ENCODE peak calls at places on chromosomes 4 and X, in six cellular contexts. E is HepG2, G is GM12878, W is HCT116, V is K562, Z is H1. S is an unnamed sample.

GRCh38 chr4:110850461-110851447 is 227.9 kb upstream of the PITX2 start:
- DNase-seq in E (no peak), G (no peak), Z (no peak), V (no peak), W (no peak), S (peak)

GRCh38 chr4:15162465-15163283 is 160.4 kb downstream of the CPEB2 start:
- DNase-seq in W (no peak), G (no peak), V (peak), Z (no peak), E (peak), S (peak)

GRCh38 chr4:120922390-120923200 is at the start of gene PRDM5:
- DNase-seq in W (no peak), E (no peak), V (no peak), Z (peak), G (no peak), S (peak)

GRCh38 chr4:54745031-54745770 is 87.4 kb downstream of the KIT start:
- DNase-seq in G (no peak), Z (no peak), V (no peak), W (no peak), E (no peak), S (no peak)

GRCh38 chrX:130136497-130136896 is 26.2 kb upstream of the ELF4 start:
- DNase-seq in V (no peak), Z (no peak), G (no peak), W (no peak), E (no peak), S (no peak)

GRCh38 chr4:153090670-153091385 is 113.4 kb upstream of the TRIM2 start:
- DNase-seq in Z (no peak), W (no peak), E (no peak), G (no peak), V (no peak), S (no peak)

GRCh38 chr4:122960298-122960985 is 38.0 kb upstream of the NUDT6 start:
- DNase-seq in Z (no peak), E (no peak), W (no peak), G (no peak), V (no peak), S (no peak)

GRCh38 chr4:80926891-80927290 is 103.6 kb upstream of the BMP3 start:
- DNase-seq in E (no peak), Z (no peak), V (no peak), W (no peak), G (no peak), S (no peak)

GRCh38 chr4:53459548-53459947 is 82.1 kb downstream of the FIP1L1 start:
- DNase-seq in Z (no peak), V (no peak), G (no peak), W (no peak), E (peak), S (no peak)

GRCh38 chr4:1623821-1624518 is 60.1 kb downstream of the FAM53A start:
- DNase-seq in V (no peak), E (no peak), Z (no peak), W (no peak), G (no peak), S (no peak)

GRCh38 chr4:56764775-56765174 is 56.7 kb downstream of the SPINK2 start:
- DNase-seq in Z (no peak), V (no peak), G (no peak), W (no peak), E (no peak), S (no peak)

GRCh38 chrX:132615396-132616131 is 126.7 kb upstream of the MBNL3 start:
- DNase-seq in Z (peak), G (no peak), W (peak), E (peak), V (peak), S (peak)

GRCh38 chrX:108117988-108118387 is 26.4 kb downstream of the ATG4A start:
- DNase-seq in E (no peak), W (no peak), V (no peak), G (no peak), Z (no peak), S (no peak)

GRCh38 chr4:118280501-118281218 is 72.1 kb downstream of the PRSS12 start:
- DNase-seq in E (peak), W (peak), Z (no peak), V (peak), G (peak), S (peak)

GRCh38 chr4:183517781-183518180 is 12.9 kb downstream of the ING2 start:
- DNase-seq in G (no peak), Z (no peak), W (no peak), V (no peak), E (no peak), S (no peak)

GRCh38 chr4:56467284-56468096 is at the start of gene SRP72:
- DNase-seq in E (peak), Z (peak), W (peak), V (peak), G (peak), S (peak)

GRCh38 chr4:54050214-54050904 is 14.0 kb downstream of the CHIC2 start:
- DNase-seq in E (no peak), Z (no peak), V (no peak), W (no peak), G (no peak), S (no peak)

GRCh38 chr4:1614049-1614448 is 70.1 kb downstream of the FAM53A start:
- DNase-seq in V (no peak), W (no peak), Z (no peak), E (no peak), G (no peak), S (no peak)

GRCh38 chrX:150355898-150356297 is 7.2 kb upstream of the MAMLD1 start:
- DNase-seq in E (no peak), Z (no peak), G (no peak), V (no peak), W (no peak), S (no peak)

GRCh38 chr4:109730294-109731051 is 603 bp upstream of the PLA2G12A start:
- DNase-seq in G (peak), W (no peak), E (no peak), Z (peak), V (no peak), S (peak)

GRCh38 chr4:57190651-57191481 is 80.7 kb upstream of the IGFBP7 start:
- DNase-seq in G (no peak), W (peak), V (peak), E (peak), Z (peak), S (peak)

GRCh38 chr4:10198365-10198764 is 81.8 kb upstream of the WDR1 start:
- DNase-seq in V (no peak), G (no peak), W (no peak), E (no peak), Z (no peak), S (no peak)

GRCh38 chr4:55372259-55372658 is 23.5 kb upstream of the TMEM165 start:
- DNase-seq in E (no peak), V (no peak), G (no peak), Z (no peak), W (no peak), S (no peak)

GRCh38 chr4:75141162-75141561 is 208.2 kb downstream of the PARM1 start:
- DNase-seq in V (no peak), E (no peak), W (no peak), G (no peak), Z (no peak), S (peak)

GRCh38 chrX:10326578-10326977 is 169.8 kb downstream of the CLCN4 start:
- DNase-seq in Z (no peak), W (peak), V (no peak), E (peak), G (no peak), S (no peak)

GRCh38 chr4:105894570-105895323 is 524 bp upstream of the NPNT start:
- DNase-seq in Z (no peak), W (peak), G (no peak), E (no peak), V (no peak), S (no peak)

GRCh38 chr4:40626183-40626990 is 3.3 kb downstream of the RBM47 start:
- DNase-seq in V (no peak), Z (no peak), W (no peak), E (no peak), G (no peak), S (no peak)

GRCh38 chrX:23822397-23822796 is 39.4 kb downstream of the SAT1 start:
- DNase-seq in G (no peak), W (no peak), V (no peak), Z (no peak), E (peak), S (no peak)

GRCh38 chr4:159608434-159608833 is 505.6 kb downstream of the RAPGEF2 start:
- DNase-seq in G (no peak), Z (no peak), E (no peak), W (no peak), V (no peak), S (peak)

GRCh38 chrX:154370300-154370881 is 4.0 kb downstream of the FLNA start:
- DNase-seq in Z (no peak), E (no peak), G (no peak), W (no peak), V (peak), S (no peak)

GRCh38 chrX:74419861-74420193 is 1.5 kb upstream of the SLC16A2 start:
- DNase-seq in V (no peak), G (no peak), Z (no peak), E (no peak), W (no peak), S (no peak)

GRCh38 chr4:189090174-189090814 is 850.4 kb upstream of the FRG1 start:
- DNase-seq in G (no peak), V (no peak), W (peak), Z (no peak), E (peak), S (no peak)

GRCh38 chrX:6917666-6918065 is 229.8 kb upstream of the STS start:
- DNase-seq in W (no peak), Z (no peak), E (no peak), V (no peak), G (no peak), S (no peak)

GRCh38 chr4:115154826-115155225 is 41.4 kb upstream of the NDST4 start:
- DNase-seq in E (no peak), Z (no peak), G (no peak), W (no peak), V (no peak), S (peak)

GRCh38 chr4:123256006-123256405 is 140.6 kb upstream of the SPRY1 start:
- DNase-seq in W (no peak), E (no peak), V (no peak), G (no peak), Z (no peak), S (no peak)

GRCh38 chr4:87268401-87268800 is 48.0 kb upstream of the KLHL8 start:
- DNase-seq in G (no peak), V (no peak), Z (no peak), W (no peak), E (no peak), S (no peak)

GRCh38 chr4:87270144-87270543 is 49.7 kb upstream of the KLHL8 start:
- DNase-seq in E (peak), V (peak), G (no peak), W (peak), Z (peak), S (peak)

GRCh38 chr4:87262886-87263285 is 42.5 kb upstream of the KLHL8 start:
- DNase-seq in V (no peak), Z (no peak), W (no peak), G (no peak), E (no peak), S (no peak)

GRCh38 chr4:87270825-87271224 is 50.4 kb upstream of the KLHL8 start:
- DNase-seq in W (no peak), E (no peak), Z (no peak), G (no peak), V (no peak), S (no peak)

GRCh38 chr4:87266986-87267385 is 46.6 kb upstream of the KLHL8 start:
- DNase-seq in Z (no peak), W (no peak), G (no peak), V (no peak), E (no peak), S (no peak)
- TF ChIP-seq JUND in Z (no peak), W (no peak), G (no peak), V (no peak), E (no peak), S (no peak)

GRCh38 chrX:37701588-37701987 is 16.0 kb downstream of the XK start:
- DNase-seq in W (no peak), E (no peak), G (no peak), Z (no peak), V (no peak), S (no peak)
- TF ChIP-seq JUND in W (no peak), E (no peak), G (no peak), Z (no peak), V (no peak), S (no peak)

GRCh38 chrX:41002021-41002420 is 83.2 kb upstream of the USP9X start:
- DNase-seq in G (no peak), E (peak), V (no peak), Z (no peak), W (no peak), S (no peak)
- TF ChIP-seq JUND in G (no peak), E (no peak), V (no peak), Z (no peak), W (no peak), S (no peak)

GRCh38 chr4:20616313-20616712 is 83.9 kb upstream of the PACRGL start:
- DNase-seq in G (no peak), V (no peak), W (no peak), Z (no peak), E (no peak), S (no peak)
- TF ChIP-seq JUND in G (no peak), V (no peak), W (no peak), Z (no peak), E (no peak), S (no peak)

GRCh38 chr4:99754756-99755155 is 61.9 kb upstream of the DAPP1 start:
- DNase-seq in V (no peak), Z (no peak), E (no peak), G (no peak), W (no peak), S (no peak)
- TF ChIP-seq JUND in V (no peak), Z (no peak), E (no peak), G (no peak), W (no peak), S (no peak)

DNA sequence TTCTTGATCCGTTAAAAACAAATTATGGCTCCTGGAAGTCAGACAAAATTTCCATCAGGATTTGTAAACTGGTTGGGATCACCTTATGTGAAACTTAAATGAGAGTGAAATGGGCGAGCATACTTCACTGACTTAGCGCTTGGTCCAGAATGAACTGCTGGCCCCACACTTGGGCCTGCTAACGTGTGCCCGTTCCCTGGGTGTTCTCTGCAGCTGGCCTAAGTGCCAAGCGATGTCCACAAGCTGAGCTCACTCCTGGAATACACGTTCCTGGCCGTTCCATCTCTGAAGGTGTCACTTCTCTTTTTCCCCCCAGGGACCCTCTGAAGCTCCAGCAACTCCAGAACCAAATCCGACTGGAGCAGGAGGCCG is 132.7 kb downstream of the CBR4 start:
- DNase-seq in G (no peak), V (no peak), W (no peak), Z (no peak), E (no peak), S (no peak)
- TF ChIP-seq JUND in G (no peak), V (no peak), W (no peak), Z (no peak), E (no peak), S (no peak)

GRCh38 chr4:185919107-185919506 is 107.1 kb upstream of the SORBS2 start:
- DNase-seq in V (no peak), G (no peak), E (no peak), Z (no peak), W (no peak), S (no peak)

GRCh38 chr4:185924458-185924857 is 112.5 kb upstream of the SORBS2 start:
- DNase-seq in W (no peak), Z (no peak), E (no peak), V (no peak), G (no peak), S (no peak)

GRCh38 chr4:185920691-185921260 is 108.8 kb upstream of the SORBS2 start:
- DNase-seq in G (no peak), Z (no peak), V (no peak), W (no peak), E (no peak), S (no peak)

GRCh38 chr4:185920171-185920570 is 108.2 kb upstream of the SORBS2 start:
- DNase-seq in G (no peak), Z (no peak), V (no peak), E (peak), W (no peak), S (peak)

DNA sequence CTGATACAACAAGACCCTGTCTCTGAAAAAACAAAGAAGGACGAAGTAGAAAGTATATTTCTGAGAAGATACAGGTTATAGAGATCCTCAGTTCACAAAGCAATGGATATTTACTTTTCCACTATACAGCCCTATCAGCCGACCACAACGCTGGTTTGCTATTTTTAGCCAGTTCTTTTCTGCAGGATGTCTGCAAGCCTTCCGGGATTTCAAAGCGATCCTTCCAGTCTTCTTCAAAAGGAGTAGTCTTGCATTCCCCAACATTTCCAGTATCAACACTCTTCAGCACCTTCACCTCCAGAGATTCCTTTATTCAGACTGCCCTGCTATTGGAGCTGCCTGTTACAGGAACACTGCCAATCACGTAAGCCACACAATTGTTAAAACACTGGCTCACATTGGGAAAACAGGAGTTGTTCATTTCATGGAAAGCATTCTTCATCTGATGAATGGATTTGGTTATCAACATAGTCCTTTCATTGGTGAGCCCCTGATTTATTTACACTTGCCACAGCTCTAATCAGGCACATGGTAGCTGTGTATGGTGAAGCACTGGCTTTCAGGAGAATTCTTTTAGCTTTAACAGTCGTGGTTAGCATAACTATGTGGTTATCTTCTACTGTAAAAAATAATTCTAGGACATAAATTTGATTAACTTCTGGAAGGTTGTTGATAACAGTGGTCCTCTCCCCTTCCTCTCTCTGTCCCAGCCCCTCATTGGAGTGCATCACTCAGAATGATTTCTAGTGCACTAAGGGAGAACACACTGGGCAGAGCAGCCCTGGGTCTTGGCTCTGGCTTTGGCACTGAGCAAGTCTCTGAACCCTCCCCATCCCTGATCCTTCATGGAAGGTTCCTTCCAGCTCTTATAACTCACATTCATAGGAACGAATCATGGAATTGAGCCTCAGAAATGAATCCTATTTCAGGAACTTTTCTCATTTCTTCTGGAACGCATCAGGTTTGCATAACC is 109.9 kb upstream of the SORBS2 start:
- DNase-seq in W (no peak), E (no peak), G (no peak), V (no peak), Z (no peak), S (no peak)
- TF ChIP-seq JUND in W (no peak), E (no peak), G (no peak), V (no peak), Z (no peak), S (no peak)

GRCh38 chrX:122565952-122566351 is 618.1 kb upstream of the GRIA3 start:
- DNase-seq in G (no peak), V (no peak), Z (no peak), W (peak), E (no peak), S (no peak)
- TF ChIP-seq JUND in G (no peak), V (no peak), Z (no peak), W (peak), E (no peak), S (no peak)

GRCh38 chrX:96453139-96453538 is 231.5 kb upstream of the DIAPH2 start:
- DNase-seq in G (peak), W (no peak), E (peak), Z (no peak), V (no peak), S (no peak)

GRCh38 chrX:96445531-96446065 is 239.0 kb upstream of the DIAPH2 start:
- DNase-seq in G (no peak), V (no peak), W (no peak), Z (no peak), E (no peak), S (no peak)

DNA sequence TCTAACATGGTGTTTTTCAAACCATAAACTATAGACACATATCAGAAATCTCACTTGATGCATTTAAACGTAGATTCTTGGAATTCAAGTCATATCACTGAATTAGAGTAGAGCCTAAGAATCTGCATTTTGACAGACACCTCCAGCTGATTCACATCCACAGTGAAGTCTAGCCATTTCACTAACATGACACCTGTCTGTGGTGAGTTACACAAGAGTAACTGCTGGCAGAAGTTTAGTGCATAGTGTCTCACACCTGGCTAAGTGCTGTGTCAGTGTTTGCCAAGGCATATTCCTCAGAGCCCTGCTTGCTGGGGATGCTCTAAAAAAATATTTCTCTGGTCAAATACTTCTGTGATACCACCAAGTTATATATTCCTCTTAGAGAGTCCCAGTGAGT is 237.5 kb upstream of the DIAPH2 start:
- DNase-seq in E (no peak), Z (no peak), G (no peak), V (no peak), W (no peak), S (no peak)
- TF ChIP-seq JUND in E (no peak), Z (no peak), G (no peak), V (no peak), W (no peak), S (no peak)